ENCODE peak calls at places on chromosomes 16 and 17, in five cellular contexts. R, J, T, X and M are unnamed samples.

GRCh38 chr16:22192261-22193133 is 13.6 kb upstream of the EEF2K start:
- DNase-seq in R (peak; percentile 65), X (peak; percentile 89), T (peak; percentile 19), J (peak; percentile 85), M (peak; percentile 75)

GRCh38 chr17:31697838-31698237 is 161.2 kb downstream of the COPRS start:
- DNase-seq in X (no peak), R (no peak), J (no peak), T (no peak), M (no peak)

GRCh38 chr17:30312218-30312617 is 20.5 kb upstream of the BLMH start:
- DNase-seq in J (no peak), X (no peak), R (peak; percentile 55), T (no peak), M (no peak)

GRCh38 chr17:82030470-82031302 is 792 bp upstream of the RAC3 start:
- DNase-seq in J (peak; percentile 82), R (peak; percentile 71), X (peak; percentile 73), T (peak; percentile 93), M (peak; percentile 77)

GRCh38 chr17:42252528-42253172 is 23.5 kb downstream of the STAT5B start:
- DNase-seq in R (peak; percentile 88), X (no peak), T (no peak), J (no peak), M (no peak)

GRCh38 chr17:9875441-9875840 is 29.6 kb downstream of the RCVRN start:
- DNase-seq in T (no peak), J (no peak), R (no peak), X (peak; percentile 51), M (no peak)

GRCh38 chr17:79572136-79572915 is 38.5 kb downstream of the RBFOX3 start:
- DNase-seq in X (no peak), J (no peak), R (no peak), T (no peak), M (no peak)

GRCh38 chr17:77304051-77304745 is 163.4 kb downstream of the SEC14L1 start:
- DNase-seq in R (no peak), J (no peak), X (no peak), T (no peak), M (no peak)

DNA sequence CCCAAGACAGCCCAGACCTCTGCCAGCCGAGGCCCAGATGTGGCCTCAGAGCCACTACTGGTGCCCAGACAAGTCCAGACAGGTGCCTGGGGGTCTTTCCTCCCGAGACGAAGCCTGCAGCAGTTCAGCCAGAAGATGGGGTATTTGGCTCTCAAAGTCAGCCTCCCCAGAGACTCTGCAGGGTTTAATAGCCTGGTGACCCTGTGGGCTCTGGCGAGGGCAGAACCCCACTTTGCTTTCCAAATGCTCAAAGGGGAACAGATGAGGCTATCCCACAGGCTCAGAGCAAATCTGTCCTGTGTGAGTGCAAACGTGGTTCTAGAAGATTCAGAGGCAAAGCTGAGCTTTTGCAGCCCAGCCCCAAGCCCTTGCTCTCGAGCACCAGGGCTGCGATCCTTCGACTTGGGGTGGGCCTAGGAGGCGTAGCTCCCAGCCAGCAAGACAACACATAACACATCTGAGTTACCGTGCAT is 236.0 kb downstream of the MRTFB start:
- DNase-seq in J (no peak), R (no peak), T (no peak), X (no peak), M (no peak)
- TF ChIP-seq CTCF in J (no peak), R (no peak), T (no peak), X (no peak), M (no peak)

GRCh38 chr17:73901661-73902415 is 257.6 kb upstream of the SDK2 start:
- DNase-seq in R (no peak), J (peak; percentile 27), T (peak; percentile 71), X (no peak), M (peak; percentile 58)

GRCh38 chr17:73899839-73900238 is 255.6 kb upstream of the SDK2 start:
- DNase-seq in T (no peak), R (no peak), J (no peak), X (no peak), M (no peak)

GRCh38 chr17:73900516-73900915 is 256.3 kb upstream of the SDK2 start:
- DNase-seq in T (peak; percentile 30), X (no peak), R (no peak), J (no peak), M (no peak)

GRCh38 chr17:73902416-73903181 is 258.4 kb upstream of the SDK2 start:
- DNase-seq in T (peak; percentile 19), X (no peak), R (no peak), J (no peak), M (no peak)

DNA sequence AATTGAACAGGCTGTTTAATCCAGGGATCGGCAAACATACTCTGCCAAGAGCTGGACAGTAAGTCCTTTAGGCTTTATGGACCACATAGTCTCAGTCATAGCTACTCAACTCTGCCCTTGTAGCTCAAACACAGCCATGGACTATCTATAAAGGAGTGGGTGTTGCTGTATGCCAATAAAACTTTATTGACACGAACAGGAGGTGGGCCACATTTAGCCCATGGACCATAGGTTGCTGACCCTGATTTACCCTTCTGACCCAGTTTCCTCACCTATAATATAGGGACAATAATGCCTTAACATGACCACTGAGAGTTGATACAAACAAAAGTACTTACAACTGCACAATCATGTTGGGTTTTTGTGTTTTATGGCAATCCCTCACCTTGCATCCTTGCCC is 257.0 kb upstream of the SDK2 start:
- DNase-seq in T (no peak), R (no peak), J (no peak), X (no peak), M (no peak)
- TF ChIP-seq CTCF in T (no peak), R (no peak), J (no peak), X (no peak), M (no peak)

GRCh38 chr17:45848405-45848804 is 3.7 kb downstream of the SPPL2C start:
- DNase-seq in X (no peak), J (no peak), R (no peak), T (no peak), M (no peak)
- TF ChIP-seq CTCF in X (no peak), J (no peak), R (no peak), T (no peak), M (no peak)

GRCh38 chr17:17693955-17694228 is 12.6 kb downstream of the RAI1 start:
- DNase-seq in J (peak; percentile 56), T (no peak), X (no peak), R (no peak), M (no peak)

GRCh38 chr17:17691468-17692263 is 10.4 kb downstream of the RAI1 start:
- DNase-seq in X (no peak), T (no peak), J (peak; percentile 44), R (no peak), M (no peak)

GRCh38 chr17:17694229-17695081 is 13.2 kb downstream of the RAI1 start:
- DNase-seq in T (peak; percentile 80), R (peak; percentile 69), J (peak; percentile 71), X (peak; percentile 85), M (peak; percentile 81)

GRCh38 chr17:17693253-17693954 is 12.1 kb downstream of the RAI1 start:
- DNase-seq in X (peak; percentile 53), T (peak; percentile 56), R (peak; percentile 88), J (no peak), M (no peak)

GRCh38 chr17:17692353-17693252 is 11.3 kb downstream of the RAI1 start:
- DNase-seq in T (no peak), X (no peak), R (no peak), J (no peak), M (no peak)
- TF ChIP-seq CTCF in T (no peak), X (no peak), R (no peak), J (no peak), M (no peak)

GRCh38 chr17:33521784-33522183 is 228.7 kb upstream of the ASIC2 start:
- DNase-seq in R (no peak), J (no peak), X (no peak), T (peak; percentile 46), M (no peak)
- TF ChIP-seq CTCF in R (peak; percentile 35), J (peak; percentile 35), X (no peak), T (peak; percentile 41), M (no peak)

GRCh38 chr16:30996324-30996999 is 11.5 kb downstream of the HSD3B7 start:
- DNase-seq in J (no peak), T (no peak), X (peak; percentile 53), R (peak; percentile 13), M (no peak)

GRCh38 chr16:30997887-30998711 is 12.3 kb downstream of the STX1B start:
- DNase-seq in J (no peak), R (peak; percentile 90), X (peak; percentile 67), T (no peak), M (no peak)

GRCh38 chr16:30998852-30999761 is 11.3 kb downstream of the STX1B start:
- DNase-seq in T (no peak), X (no peak), J (no peak), R (no peak), M (no peak)

GRCh38 chr16:30995927-30996323 is 10.9 kb downstream of the HSD3B7 start:
- DNase-seq in T (no peak), R (no peak), X (no peak), J (no peak), M (no peak)

GRCh38 chr16:30997000-30997886 is 12.2 kb downstream of the HSD3B7 start:
- DNase-seq in T (peak; percentile 83), X (peak; percentile 89), J (peak; percentile 74), R (peak; percentile 55), M (peak; percentile 84)
- TF ChIP-seq CTCF in T (no peak), X (no peak), J (no peak), R (no peak), M (no peak)

GRCh38 chr17:36460265-36460937 is 26.1 kb upstream of the ZNHIT3 start:
- DNase-seq in T (no peak), X (no peak), J (no peak), R (no peak), M (no peak)
- TF ChIP-seq CTCF in T (no peak), X (no peak), J (no peak), R (no peak), M (no peak)

GRCh38 chr17:75515229-75515522 is 161 bp downstream of the CASKIN2 start:
- DNase-seq in R (no peak), T (no peak), J (no peak), X (no peak), M (no peak)

GRCh38 chr17:75517277-75517865 is 1.0 kb downstream of the TSEN54 start:
- DNase-seq in R (no peak), J (no peak), X (peak; percentile 15), T (no peak), M (no peak)

GRCh38 chr17:75516619-75517276 is 420 bp downstream of the TSEN54 start:
- DNase-seq in J (no peak), T (peak; percentile 74), R (no peak), X (peak; percentile 36), M (no peak)

GRCh38 chr17:75515523-75516254 is at the start of gene CASKIN2:
- DNase-seq in X (peak; percentile 97), R (peak; percentile 70), J (peak; percentile 98), T (peak; percentile 99), M (no peak)

DNA sequence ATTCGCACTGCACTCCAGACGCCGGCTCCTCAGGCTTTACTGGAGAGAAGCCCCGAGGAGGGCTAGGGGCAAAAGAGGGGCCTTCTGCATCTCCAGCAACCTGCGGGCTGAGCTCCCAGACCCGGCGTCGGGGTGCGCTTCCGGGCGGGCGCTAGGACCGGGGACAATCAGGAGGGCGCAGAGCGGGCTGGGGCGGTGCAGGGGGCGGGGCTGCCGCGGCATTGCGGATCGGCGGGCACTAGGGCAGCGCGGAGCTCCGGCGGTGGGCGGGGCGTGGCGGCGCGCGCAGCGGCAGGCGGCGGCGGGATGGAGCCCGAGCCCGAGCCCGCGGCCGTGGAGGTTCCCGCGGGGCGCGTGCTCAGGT is at the start of gene TSEN54:
- DNase-seq in R (peak; percentile 73), X (peak; percentile 92), T (peak; percentile 95), J (peak; percentile 95), M (peak; percentile 86)
- TF ChIP-seq CTCF in R (no peak), X (no peak), T (no peak), J (no peak), M (no peak)